ENCODE peak calls at places on chromosomes 3 and 15, in five cellular contexts. E is Panc1; W is SK-N-SH; L is CD8-positive, alpha-beta memory T cell; X is heart right ventricle. Z is an unnamed sample. For H3K27me3, the result is how much of the 10 kb centered on the place peaks cover.

GRCh38 chr3:89803711-89804110 is 696.3 kb downstream of the EPHA3 start:
- DNase-seq in E (no peak), W (no peak), L (no peak), X (no peak), Z (no peak)

GRCh38 chr15:64915518-64916227 is 4.0 kb downstream of the ANKDD1A start:
- DNase-seq in E (no peak), W (no peak), L (peak), X (no peak), Z (no peak)

GRCh38 chr3:141445990-141446389 is 40.8 kb upstream of the RASA2 start:
- DNase-seq in E (no peak), W (no peak), L (no peak), X (no peak), Z (no peak)

GRCh38 chr3:20564966-20565365 is 379.0 kb upstream of the SGO1 start:
- DNase-seq in E (no peak), W (no peak), L (no peak), X (no peak), Z (no peak)

GRCh38 chr3:161069441-161070251 is 35.5 kb downstream of the B3GALNT1 start:
- DNase-seq in E (peak), W (no peak), L (no peak), X (no peak), Z (peak)

GRCh38 chr15:59688383-59688887 is 685 bp downstream of the BNIP2 start:
- DNase-seq in E (no peak), W (no peak), L (no peak), X (no peak), Z (no peak)

GRCh38 chr15:83912343-83912742 is 258.4 kb downstream of the ADAMTSL3 start:
- DNase-seq in E (no peak), W (no peak), L (no peak), X (no peak), Z (no peak)

GRCh38 chr3:37498126-37499039 is 324.0 kb upstream of the LRRFIP2 start:
- DNase-seq in E (no peak), W (no peak), L (no peak), X (peak), Z (no peak)

GRCh38 chr3:64358853-64359252 is 133.6 kb upstream of the PRICKLE2 start:
- DNase-seq in E (no peak), W (no peak), L (no peak), X (no peak), Z (no peak)

GRCh38 chr15:75620043-75620775 is 5.3 kb downstream of the SNUPN start:
- DNase-seq in E (no peak), W (no peak), L (no peak), X (no peak), Z (peak)

GRCh38 chr15:101175396-101175795 is 76.5 kb downstream of the CHSY1 start:
- DNase-seq in E (no peak), W (no peak), L (no peak), X (no peak), Z (no peak)

GRCh38 chr15:67359431-67360082 is 105.0 kb downstream of the IQCH start:
- DNase-seq in E (no peak), W (peak), L (no peak), X (no peak), Z (peak)

GRCh38 chr3:31472479-31473390 is 60.0 kb upstream of the STT3B start:
- DNase-seq in E (no peak), W (no peak), L (peak), X (no peak), Z (no peak)

GRCh38 chr3:152037304-152037703 is 163.9 kb downstream of the SUCNR1 start:
- DNase-seq in E (no peak), W (no peak), L (no peak), X (no peak), Z (no peak)

GRCh38 chr3:126114406-126115386 is 30.8 kb upstream of the SLC41A3 start:
- DNase-seq in E (no peak), W (no peak), L (peak), X (no peak), Z (no peak)

GRCh38 chr3:141401584-141402475 is 33.5 kb downstream of the ZBTB38 start:
- DNase-seq in E (no peak), W (peak), L (peak), X (peak), Z (peak)

GRCh38 chr15:42131826-42132806 is 24.3 kb downstream of the PLA2G4F start:
- DNase-seq in E (no peak), W (no peak), L (no peak), X (no peak), Z (peak)

GRCh38 chr15:61742591-61742990 is 317.7 kb downstream of the VPS13C start:
- DNase-seq in E (no peak), W (no peak), L (no peak), X (no peak), Z (peak)

GRCh38 chr3:134485075-134485536 is 679 bp downstream of the ANAPC13 start:
- DNase-seq in E (no peak), W (peak), L (no peak), X (no peak), Z (no peak)

GRCh38 chr3:50356553-50356952 is 2.8 kb downstream of the TMEM115 start:
- DNase-seq in E (no peak), W (no peak), L (no peak), X (no peak), Z (no peak)

GRCh38 chr3:196708467-196708866 is 3.6 kb downstream of the CEP19 start:
- DNase-seq in E (no peak), W (no peak), L (no peak), X (no peak), Z (no peak)

GRCh38 chr3:81005992-81006391 is 755.5 kb downstream of the GBE1 start:
- DNase-seq in E (no peak), W (no peak), L (no peak), X (no peak), Z (no peak)

GRCh38 chr3:30495172-30496124 is 111.0 kb upstream of the TGFBR2 start:
- DNase-seq in E (no peak), W (no peak), L (no peak), X (no peak), Z (peak)

GRCh38 chr3:115081444-115081843 is 65.6 kb downstream of the ZBTB20 start:
- DNase-seq in E (no peak), W (no peak), L (no peak), X (no peak), Z (no peak)

GRCh38 chr15:82533801-82534200 is 6.5 kb downstream of the RPS17 start:
- DNase-seq in E (no peak), W (no peak), L (no peak), X (no peak), Z (no peak)

GRCh38 chr15:66932634-66933024 is 132.8 kb upstream of the SMAD3 start:
- DNase-seq in E (no peak), W (no peak), L (no peak), X (no peak), Z (no peak)

GRCh38 chr3:56881035-56881575 is 79.4 kb upstream of the ARHGEF3 start:
- DNase-seq in E (no peak), W (no peak), L (no peak), X (no peak), Z (no peak)

GRCh38 chr3:129061077-129061887 is 703 bp downstream of the GP9 start:
- DNase-seq in E (no peak), W (no peak), L (no peak), X (no peak), Z (no peak)

DNA sequence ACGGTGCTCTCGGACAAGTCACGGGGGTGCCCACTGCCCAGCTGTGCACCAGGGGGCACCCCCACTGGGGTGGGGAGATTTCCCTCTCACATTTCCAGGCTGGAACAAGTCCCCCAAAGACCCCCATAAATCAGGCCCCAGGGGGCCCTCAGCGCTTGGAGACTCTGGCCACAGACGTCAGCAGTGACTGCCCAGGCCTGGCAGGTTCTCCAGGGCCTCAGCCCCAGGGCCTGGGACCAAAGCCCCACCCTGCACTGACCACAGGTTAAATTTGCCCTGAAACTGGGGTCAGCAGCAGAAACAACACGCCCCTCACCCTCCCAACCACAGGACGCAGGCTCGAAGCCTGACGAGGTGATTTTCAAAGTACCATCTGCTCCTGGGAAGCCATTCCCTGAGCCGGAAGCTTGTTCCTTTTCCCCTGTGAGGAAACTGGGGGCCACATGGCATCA is 17.0 kb downstream of the XXYLT1 start:
- DNase-seq in E (no peak), W (no peak), L (no peak), X (no peak), Z (no peak)
- H3K27ac ChIP-seq in E (no peak), W (no peak), L (no peak), X (no peak), Z (no peak)

GRCh38 chr3:139937674-139938279 is 2.8 kb downstream of the CLSTN2 start:
- DNase-seq in E (peak), W (peak), L (no peak), X (no peak), Z (peak)
- H3K27me3 ChIP-seq in E (under half), W (under half), L (under half), X (under half), Z (under half)

DNA sequence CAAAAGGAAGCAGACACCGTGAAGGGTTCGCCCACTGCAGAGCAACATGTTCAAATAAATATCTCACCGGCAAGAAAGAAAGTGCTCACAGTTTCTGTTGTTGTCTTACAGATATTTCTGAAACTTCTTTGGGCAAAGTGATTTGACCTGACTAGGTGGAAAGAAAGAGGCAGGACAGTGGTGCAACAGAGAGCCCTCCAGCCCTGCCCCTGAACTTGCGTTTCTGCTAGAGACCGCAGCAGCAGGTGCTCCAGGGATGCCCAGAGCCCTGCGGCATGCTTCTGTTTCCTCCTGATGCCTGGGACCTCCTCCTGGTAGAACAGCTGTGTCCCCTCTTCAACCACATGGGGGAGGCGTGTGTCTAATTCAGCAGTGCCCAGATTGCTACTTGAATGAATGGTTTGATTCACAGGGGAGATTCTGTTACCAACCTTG is 123.4 kb downstream of the ATP10A start:
- DNase-seq in E (no peak), W (peak), L (no peak), X (no peak), Z (peak)
- H3K27ac ChIP-seq in E (no peak), W (no peak), L (no peak), X (no peak), Z (no peak)

DNA sequence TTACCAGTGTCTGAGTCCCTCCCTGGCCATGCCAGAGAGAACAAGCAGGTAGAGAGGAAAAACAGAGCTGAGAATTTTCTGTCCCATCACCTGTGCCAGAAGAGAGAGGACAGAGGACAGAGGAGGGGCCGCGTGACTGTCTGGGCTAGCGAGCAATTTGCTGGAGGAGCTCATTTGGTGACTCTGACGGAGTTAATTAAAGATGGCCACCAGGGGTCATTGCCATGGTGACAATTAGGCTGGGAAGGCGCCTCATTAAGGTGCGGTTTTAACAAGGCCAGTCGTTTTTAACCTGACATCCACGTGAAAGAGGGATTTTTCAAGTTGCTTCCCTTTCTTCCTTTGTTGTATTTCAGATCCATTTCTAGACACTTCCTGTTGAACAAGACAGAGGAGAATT is 72.4 kb downstream of the RHCG start:
- DNase-seq in E (no peak), W (no peak), L (no peak), X (no peak), Z (no peak)
- H3K27me3 ChIP-seq in E (under half), W (under half), L (under half), X (half or more), Z (under half)

GRCh38 chr3:21752749-21753347 is 1.8 kb upstream of the ZNF385D start:
- DNase-seq in E (no peak), W (peak), L (no peak), X (no peak), Z (peak)
- H3K27ac ChIP-seq in E (no peak), W (no peak), L (no peak), X (no peak), Z (no peak)

GRCh38 chr3:181722156-181722555 is 10.4 kb downstream of the SOX2 start:
- DNase-seq in E (no peak), W (no peak), L (no peak), X (no peak), Z (no peak)
- H3K27me3 ChIP-seq in E (under half), W (under half), L (half or more), X (half or more), Z (under half)

Z was measured in SJCRH30.